ENCODE peak calls at places on chromosomes 4 and X, in seven cellular contexts. X is HCT116, U is HepG2, T is GM12878, R is SK-N-SH, P is K562, A is H1. O is an unnamed sample.

GRCh38 chrX:7252013-7252610 is 104.2 kb upstream of the PUDP start:
- DNase-seq in X (no peak), U (no peak), T (no peak), R (no peak), P (no peak), A (no peak), O (peak; percentile 31)

GRCh38 chr4:26218677-26219181 is 102.1 kb upstream of the RBPJ start:
- DNase-seq in X (no peak), U (no peak), T (peak; percentile 5), R (peak; percentile 56), P (no peak), A (no peak), O (no peak)

GRCh38 chr4:94924566-94924965 is 166.8 kb downstream of the BMPR1B start:
- DNase-seq in X (no peak), U (no peak), T (no peak), R (no peak), P (no peak), A (no peak), O (no peak)

GRCh38 chr4:127604949-127605709 is 27.6 kb upstream of the INTU start:
- DNase-seq in X (peak; percentile 33), U (peak; percentile 29), T (no peak), R (peak; percentile 33), P (peak; percentile 17), A (peak; percentile 61), O (no peak)

GRCh38 chrX:3820170-3820569 is 106.7 kb upstream of the PRKX start:
- DNase-seq in X (no peak), U (no peak), T (no peak), R (no peak), P (no peak), A (no peak), O (no peak)

GRCh38 chr4:150119492-150119891 is 41.2 kb downstream of the DCLK2 start:
- DNase-seq in X (no peak), U (peak; percentile 61), T (no peak), R (no peak), P (no peak), A (no peak), O (no peak)

GRCh38 chr4:110211007-110211769 is 12.8 kb upstream of the ELOVL6 start:
- DNase-seq in X (no peak), U (peak; percentile 53), T (no peak), R (peak; percentile 56), P (peak; percentile 43), A (no peak), O (peak; percentile 46)

GRCh38 chrX:69232945-69233344 is 67.7 kb upstream of the PJA1 start:
- DNase-seq in X (no peak), U (no peak), T (no peak), R (no peak), P (no peak), A (no peak), O (no peak)

GRCh38 chr4:30756553-30756952 is 36.4 kb downstream of the PCDH7 start:
- DNase-seq in X (no peak), U (no peak), T (no peak), R (no peak), P (no peak), A (no peak), O (no peak)

GRCh38 chr4:187478292-187479205 is 517.0 kb upstream of the ZFP42 start:
- DNase-seq in X (no peak), U (no peak), T (no peak), R (no peak), P (no peak), A (no peak), O (no peak)

GRCh38 chrX:111375747-111376146 is 36.2 kb downstream of the DCX start:
- DNase-seq in X (no peak), U (no peak), T (no peak), R (no peak), P (no peak), A (no peak), O (peak; percentile 9)

DNA sequence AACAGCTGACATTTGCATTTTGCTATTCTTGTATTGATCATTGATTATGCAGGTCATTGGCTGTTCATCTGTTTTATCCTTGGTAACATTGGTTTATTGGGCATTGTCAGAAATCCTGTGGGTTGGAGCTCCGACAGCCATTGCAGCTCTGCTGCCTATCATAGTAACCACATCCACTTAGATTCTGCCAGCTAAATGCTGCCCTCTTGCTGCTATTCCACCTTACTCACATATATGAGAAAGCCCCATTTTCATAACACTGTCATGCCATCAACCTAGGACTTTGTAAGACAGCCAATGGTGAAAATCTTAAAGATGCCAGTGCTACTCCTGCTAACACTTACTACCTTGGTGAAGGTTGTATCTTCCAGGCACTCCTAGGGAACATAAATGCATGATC is 187.3 kb upstream of the CXCL13 start:
- DNase-seq in X (peak; percentile 24), U (no peak), T (no peak), R (peak; percentile 8), P (no peak), A (no peak), O (no peak)
- TF ChIP-seq JUND in X (no peak), U (no peak), T (no peak), R (no peak), P (no peak), A (no peak), O (no peak)

GRCh38 chr4:56342746-56343145 is 44.5 kb downstream of the AASDH start:
- DNase-seq in X (no peak), U (no peak), T (no peak), R (no peak), P (no peak), A (no peak), O (no peak)

GRCh38 chr4:56348582-56348981 is 38.7 kb downstream of the AASDH start:
- DNase-seq in X (no peak), U (no peak), T (no peak), R (no peak), P (no peak), A (no peak), O (no peak)

DNA sequence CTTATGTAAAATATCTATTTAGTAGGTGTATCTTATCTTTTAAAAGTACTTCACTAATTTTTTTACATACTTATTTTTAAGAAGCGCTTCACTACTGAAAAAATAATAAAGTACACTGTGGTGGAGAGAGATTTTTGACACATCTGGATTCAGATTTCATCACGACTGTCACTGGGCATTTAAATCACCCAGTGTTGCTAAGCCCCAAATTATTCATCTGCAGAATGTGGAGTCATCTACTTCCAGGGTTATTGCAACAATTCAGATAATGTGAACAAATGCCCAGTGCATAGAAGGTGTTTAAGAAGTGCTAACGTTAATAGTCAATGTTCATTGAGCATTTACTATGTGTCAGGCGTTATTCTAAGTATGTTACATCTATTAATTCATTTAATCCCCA is 41.8 kb downstream of the AASDH start:
- DNase-seq in X (no peak), U (no peak), T (no peak), R (no peak), P (no peak), A (no peak), O (no peak)
- TF ChIP-seq JUND in X (no peak), U (no peak), T (no peak), R (no peak), P (no peak), A (no peak), O (no peak)

GRCh38 chr4:98509641-98510170 is 148.7 kb downstream of the TSPAN5 start:
- DNase-seq in X (no peak), U (no peak), T (no peak), R (no peak), P (no peak), A (no peak), O (no peak)
- TF ChIP-seq JUND in X (no peak), U (no peak), T (no peak), R (no peak), P (no peak), A (no peak), O (no peak)

GRCh38 chr4:38017579-38017978 is 57.4 kb downstream of the PTTG2 start:
- DNase-seq in X (no peak), U (no peak), T (no peak), R (no peak), P (no peak), A (no peak), O (no peak)
- TF ChIP-seq JUND in X (no peak), U (no peak), T (no peak), R (no peak), P (no peak), A (no peak), O (no peak)

GRCh38 chrX:129493643-129494042 is 29.6 kb downstream of the SMARCA1 start:
- DNase-seq in X (no peak), U (no peak), T (no peak), R (no peak), P (no peak), A (no peak), O (no peak)
- TF ChIP-seq JUND in X (no peak), U (no peak), T (no peak), R (no peak), P (no peak), A (no peak), O (no peak)

O was measured in T47D.